ENCODE peak calls at places on chromosome 1, in seven cellular contexts. V, S, J, A, Z, R and Q are unnamed samples.

GRCh38 chr1:32684167-32684811 is 18.3 kb downstream of the SYNC start:
- DNase-seq in V (no peak), S (no peak), J (no peak), A (no peak), Z (no peak), R (no peak), Q (no peak)

GRCh38 chr1:216855810-216856209 is 132.6 kb upstream of the ESRRG start:
- DNase-seq in V (no peak), S (no peak), J (no peak), A (no peak), Z (no peak), R (no peak), Q (no peak)

GRCh38 chr1:28341591-28341990 is 12.8 kb downstream of the MED18 start:
- DNase-seq in V (no peak), S (no peak), J (no peak), A (no peak), Z (no peak), R (no peak), Q (no peak)

GRCh38 chr1:11341881-11342552 is 69.0 kb downstream of the UBIAD1 start:
- DNase-seq in V (peak), S (no peak), J (no peak), A (peak), Z (no peak), R (no peak), Q (no peak)

GRCh38 chr1:91828007-91828321 is 58.0 kb downstream of the TGFBR3 start:
- DNase-seq in V (peak), S (no peak), J (no peak), A (no peak), Z (no peak), R (peak), Q (no peak)

GRCh38 chr1:28144203-28145135 is 32.0 kb downstream of the PTAFR start:
- DNase-seq in V (no peak), S (no peak), J (no peak), A (no peak), Z (no peak), R (no peak), Q (no peak)

GRCh38 chr1:222167111-222167510 is 380.8 kb downstream of the HHIPL2 start:
- DNase-seq in V (peak), S (peak), J (no peak), A (peak), Z (peak), R (peak), Q (peak)

GRCh38 chr1:223410036-223410435 is 16.8 kb downstream of the CCDC185 start:
- DNase-seq in V (no peak), S (no peak), J (no peak), A (no peak), Z (no peak), R (no peak), Q (no peak)

GRCh38 chr1:248243204-248243603 is 12.0 kb downstream of the OR2M4 start:
- DNase-seq in V (peak), S (peak), J (no peak), A (peak), Z (no peak), R (peak), Q (peak)

GRCh38 chr1:186155594-186155993 is 219.5 kb downstream of the TPR start:
- DNase-seq in V (peak), S (no peak), J (no peak), A (peak), Z (no peak), R (peak), Q (peak)